ENCODE peak calls at places on chromosome 6, in four cellular contexts. O is mesendoderm, V is IMR-90, Z is neuronal stem cell. P is an unnamed sample.

GRCh38 chr6:111564482-111564945 is 41.2 kb downstream of the TRAF3IP2 start:
- DNase-seq in O (no peak), V (peak), Z (no peak), P (peak)

GRCh38 chr6:100202417-100203194 is 208.6 kb upstream of the MCHR2 start:
- DNase-seq in O (no peak), V (peak), Z (no peak), P (peak)

GRCh38 chr6:21491955-21492354 is 101.6 kb upstream of the SOX4 start:
- DNase-seq in O (no peak), V (no peak), Z (no peak), P (no peak)

GRCh38 chr6:15443119-15443518 is 197.2 kb downstream of the JARID2 start:
- DNase-seq in O (no peak), V (peak), Z (no peak), P (peak)

GRCh38 chr6:113142775-113143174 is 714.4 kb upstream of the MARCKS start:
- DNase-seq in O (no peak), V (no peak), Z (no peak), P (no peak)

GRCh38 chr6:15501806-15502450 is 160.9 kb downstream of the DTNBP1 start:
- DNase-seq in O (no peak), V (peak), Z (no peak), P (peak)

GRCh38 chr6:14713008-14713452 is 532.8 kb upstream of the JARID2 start:
- DNase-seq in O (no peak), V (peak), Z (no peak), P (peak)

GRCh38 chr6:129215916-129216525 is 333.1 kb downstream of the LAMA2 start:
- DNase-seq in O (no peak), V (no peak), Z (no peak), P (peak)

GRCh38 chr6:170294813-170295518 is 4.1 kb upstream of the DLL1 start:
- DNase-seq in O (no peak), V (no peak), Z (no peak), P (no peak)

GRCh38 chr6:155185544-155185943 is 78.3 kb upstream of the CLDN20 start:
- DNase-seq in O (peak), V (peak), Z (peak), P (peak)

GRCh38 chr6:44453146-44453545 is 65.6 kb downstream of the CDC5L start:
- DNase-seq in O (no peak), V (peak), Z (no peak), P (no peak)

GRCh38 chr6:14876778-14877613 is 368.9 kb upstream of the JARID2 start:
- DNase-seq in O (peak), V (peak), Z (no peak), P (peak)

GRCh38 chr6:170388113-170388512 is 81.6 kb downstream of the FAM120B start:
- DNase-seq in O (no peak), V (peak), Z (no peak), P (peak)

GRCh38 chr6:112231609-112232060 is 22.7 kb downstream of the LAMA4 start:
- DNase-seq in O (no peak), V (peak), Z (no peak), P (no peak)

GRCh38 chr6:29627762-29628418 is 5.1 kb downstream of the GABBR1 start:
- DNase-seq in O (peak), V (peak), Z (peak), P (peak)

GRCh38 chr6:12548526-12548925 is 168.0 kb upstream of the PHACTR1 start:
- DNase-seq in O (no peak), V (peak), Z (no peak), P (peak)

DNA sequence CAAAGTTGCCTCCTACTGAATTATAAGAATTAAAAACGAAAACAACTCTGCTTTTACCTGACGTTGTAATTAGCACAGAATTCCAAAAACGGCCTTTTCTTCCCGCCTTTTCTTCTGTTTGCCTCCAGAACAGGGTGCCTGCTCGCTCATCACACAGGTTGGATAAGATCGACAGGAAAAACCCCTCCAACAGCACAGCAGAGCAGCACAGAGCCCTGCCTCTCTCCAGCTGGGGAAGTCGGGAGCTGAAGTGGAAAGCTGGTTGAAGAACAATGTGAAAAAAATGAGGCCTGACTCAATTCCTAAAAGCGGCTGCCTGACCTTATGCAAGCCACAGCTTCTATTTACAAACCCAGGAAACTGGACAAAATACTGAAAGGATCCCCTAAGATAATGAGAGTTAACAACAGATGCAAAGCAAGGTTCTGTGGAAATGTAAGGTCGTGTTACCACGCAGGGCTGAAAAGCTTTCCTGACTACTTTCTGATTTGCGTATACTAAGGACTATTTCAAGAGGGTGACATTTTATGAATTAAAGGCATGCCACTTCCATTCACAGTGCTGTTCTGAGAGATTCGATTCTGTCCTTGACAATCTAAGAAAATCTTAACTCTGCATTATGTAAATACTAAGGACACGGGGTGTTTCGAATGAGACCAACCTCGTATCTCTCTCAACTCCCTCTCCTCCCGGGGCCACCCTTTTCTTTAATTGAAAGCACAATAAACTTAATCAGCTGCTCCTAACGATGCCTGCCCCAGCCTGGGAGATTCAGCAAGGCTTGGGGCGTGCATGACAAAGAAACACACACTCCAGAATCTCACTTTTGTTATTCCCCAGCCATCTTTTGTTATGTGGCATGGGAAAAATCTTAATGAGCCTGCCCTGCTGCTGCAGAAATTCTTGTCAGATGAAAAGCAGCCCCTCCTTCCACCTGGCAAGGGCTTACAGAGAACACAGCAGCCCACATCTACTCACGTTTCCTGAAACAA is 117.1 kb downstream of the TTLL2 start:
- DNase-seq in O (peak), V (no peak), Z (peak), P (peak)
- H2BK5ac ChIP-seq in O (no peak), V (no peak), Z (no peak), P (no peak)

DNA sequence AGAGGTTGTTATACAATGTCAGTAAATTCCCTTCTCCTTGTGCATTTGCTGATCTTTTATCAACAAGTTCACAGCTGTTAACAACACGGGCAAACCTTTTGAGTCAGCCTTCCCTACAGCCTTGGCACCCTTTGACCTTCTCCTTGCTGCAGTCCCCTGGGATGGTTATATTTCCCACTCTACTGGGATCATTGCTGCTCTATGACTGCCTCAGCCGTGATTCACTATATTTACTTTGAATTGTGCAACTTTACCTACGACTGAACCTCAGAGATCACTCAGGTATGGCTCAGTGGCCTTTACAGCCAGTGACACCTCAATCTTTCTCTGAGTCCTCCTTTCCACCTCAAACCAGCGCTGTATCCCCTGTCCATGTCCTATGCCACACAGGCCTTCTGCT is 1293.3 kb downstream of the EPHA7 start:
- DNase-seq in O (no peak), V (no peak), Z (no peak), P (no peak)
- H2BK5ac ChIP-seq in O (no peak), V (no peak), Z (no peak), P (no peak)

DNA sequence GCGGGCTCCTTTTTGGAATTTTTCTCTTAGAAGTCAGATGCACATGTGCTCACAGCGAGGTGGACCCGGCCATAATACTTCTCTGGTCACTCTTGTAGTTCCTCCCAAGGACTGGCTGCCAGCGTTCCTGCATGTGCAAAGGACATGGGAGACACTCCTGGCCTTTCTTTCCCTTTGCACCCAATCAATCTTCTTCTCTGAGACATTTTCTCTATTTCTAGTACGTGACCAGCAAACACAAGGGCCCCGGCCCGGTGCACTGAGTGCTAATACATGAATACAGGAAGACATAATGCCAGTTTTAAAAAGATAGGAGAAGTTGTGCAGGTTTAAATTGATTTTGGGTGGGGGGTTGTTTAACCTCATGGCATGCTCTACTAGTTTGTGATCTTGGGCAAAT is 233.6 kb downstream of the SMOC2 start:
- DNase-seq in O (no peak), V (no peak), Z (no peak), P (no peak)
- H2BK5ac ChIP-seq in O (no peak), V (no peak), Z (no peak), P (no peak)

GRCh38 chr6:169088761-169089160 is 164.9 kb downstream of the THBS2 start:
- DNase-seq in O (no peak), V (no peak), Z (no peak), P (no peak)

GRCh38 chr6:169086020-169086419 is 167.6 kb downstream of the THBS2 start:
- DNase-seq in O (peak), V (no peak), Z (no peak), P (no peak)

GRCh38 chr6:169085466-169085865 is 168.2 kb downstream of the THBS2 start:
- DNase-seq in O (no peak), V (no peak), Z (no peak), P (no peak)

GRCh38 chr6:169084067-169084466 is 169.6 kb downstream of the THBS2 start:
- DNase-seq in O (no peak), V (no peak), Z (no peak), P (no peak)

GRCh38 chr6:169087436-169088046 is 166.1 kb downstream of the THBS2 start:
- DNase-seq in O (peak), V (peak), Z (no peak), P (no peak)
- H2BK5ac ChIP-seq in O (no peak), V (peak), Z (no peak), P (no peak)

DNA sequence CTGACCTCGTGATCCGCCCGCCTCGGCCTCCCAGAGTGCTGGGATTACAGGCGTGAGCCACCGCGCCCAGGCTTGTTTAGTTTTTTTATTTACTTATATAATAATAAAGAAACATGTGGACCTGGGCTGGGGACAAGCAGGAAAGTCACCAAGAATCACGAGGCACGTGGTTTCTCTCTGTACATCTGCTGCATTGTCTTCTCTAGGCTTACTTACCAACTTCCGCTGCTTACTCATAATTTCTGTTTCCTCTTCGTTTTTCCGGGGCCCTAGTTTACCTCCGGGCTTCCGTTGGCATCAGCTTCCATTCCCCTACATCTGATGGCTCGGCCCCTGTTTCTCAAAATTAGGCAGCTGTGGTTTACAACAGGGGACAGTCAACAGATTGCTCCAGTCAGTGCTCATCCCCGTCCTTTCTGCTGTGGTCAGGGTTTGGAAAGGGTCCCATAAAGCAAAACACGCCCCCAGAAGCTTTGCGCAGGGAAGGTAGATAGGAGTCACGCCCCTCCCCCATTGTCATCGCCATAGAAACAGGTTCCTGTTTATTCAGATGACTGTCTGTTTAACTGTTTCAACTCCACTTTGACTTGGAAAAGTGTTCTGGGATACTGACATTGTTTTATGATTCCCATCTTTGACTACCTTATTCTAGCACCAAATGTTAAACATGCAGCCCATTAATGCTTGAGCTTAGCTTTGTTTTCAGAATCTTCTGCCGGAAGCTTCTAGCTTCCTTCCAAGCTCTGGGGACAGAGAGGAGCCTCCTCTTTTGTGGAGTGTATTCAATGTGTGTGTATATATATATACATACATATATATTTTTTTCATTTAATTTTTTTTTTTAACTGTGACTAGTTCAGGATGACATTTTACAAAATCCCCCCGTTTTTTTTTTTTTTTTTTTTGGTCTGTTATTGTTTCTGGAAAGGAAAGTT is 32.0 kb upstream of the TXLNB start:
- DNase-seq in O (peak), V (peak), Z (peak), P (peak)
- H2BK5ac ChIP-seq in O (no peak), V (no peak), Z (no peak), P (no peak)

GRCh38 chr6:2990932-2991506 is 8.7 kb upstream of the NQO2 start:
- DNase-seq in O (no peak), V (no peak), Z (no peak), P (peak)
- H2BK5ac ChIP-seq in O (peak), V (peak), Z (no peak), P (no peak)

DNA sequence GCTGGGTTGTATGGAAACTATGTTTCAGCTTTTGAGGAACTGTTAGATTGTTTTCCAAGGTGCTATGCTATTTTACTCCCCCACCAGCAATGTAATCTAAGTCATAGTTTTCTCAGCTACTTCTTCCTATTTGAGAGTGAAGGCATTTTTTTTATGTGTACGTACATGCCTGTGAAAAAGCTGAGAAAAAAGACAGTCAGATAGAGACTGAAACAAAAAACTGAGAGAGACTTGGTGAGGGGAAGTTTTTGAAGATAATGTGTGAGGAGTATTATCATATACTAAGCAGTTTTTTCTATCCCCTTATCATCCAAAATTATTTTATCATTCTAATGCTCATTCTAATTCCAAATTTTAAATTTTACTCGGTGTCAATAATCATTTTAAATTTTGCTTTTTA is 780.0 kb downstream of the BCKDHB start:
- DNase-seq in O (no peak), V (no peak), Z (no peak), P (no peak)
- H2BK5ac ChIP-seq in O (no peak), V (no peak), Z (no peak), P (no peak)

GRCh38 chr6:68094070-68094469 is 541.0 kb upstream of the ADGRB3 start:
- DNase-seq in O (no peak), V (no peak), Z (no peak), P (no peak)
- H2BK5ac ChIP-seq in O (no peak), V (no peak), Z (no peak), P (no peak)

DNA sequence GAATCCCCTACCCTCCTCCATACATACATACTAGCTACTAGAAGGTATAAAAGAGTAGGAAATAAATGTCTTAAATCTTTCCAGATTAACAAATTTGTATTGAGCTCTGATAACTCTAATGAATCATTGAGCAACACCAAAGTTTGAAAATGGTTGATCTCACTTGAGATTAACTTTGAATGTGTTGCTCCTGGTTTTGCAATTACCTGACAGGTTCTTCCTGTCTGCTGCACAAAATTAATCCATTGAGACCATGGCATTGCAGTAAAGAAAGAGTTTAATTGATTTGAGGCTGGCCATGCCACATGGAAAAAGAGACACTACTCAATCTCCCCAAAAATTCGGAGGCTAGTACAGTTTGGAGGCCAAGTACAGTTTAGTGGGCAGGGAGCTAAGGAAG is 21.3 kb upstream of the EZR start:
- DNase-seq in O (no peak), V (no peak), Z (no peak), P (no peak)
- H2BK5ac ChIP-seq in O (no peak), V (no peak), Z (no peak), P (no peak)